ENCODE peak calls at places on chromosome 1, in eight cellular contexts. N is upper lobe of left lung, B is body of pancreas, K is IMR-90, T is GM12878, Q is right lobe of liver, P is A549, S is stomach. E is an unnamed sample.

GRCh38 chr1:3156936-3157335 is 87.9 kb downstream of the PRDM16 start:
- DNase-seq in N (no peak), B (no peak), K (no peak), T (no peak), Q (no peak), P (no peak), S (no peak), E (no peak)

GRCh38 chr1:180186831-180187230 is 32.2 kb downstream of the QSOX1 start:
- DNase-seq in N (no peak), B (no peak), K (no peak), T (no peak), Q (no peak), P (no peak), S (no peak), E (no peak)

GRCh38 chr1:33383974-33384767 is 46.7 kb downstream of the PHC2 start:
- DNase-seq in N (no peak), B (no peak), K (peak), T (no peak), Q (no peak), P (no peak), S (no peak), E (no peak)

GRCh38 chr1:180195916-180196315 is 34.1 kb upstream of the LHX4 start:
- DNase-seq in N (no peak), B (no peak), K (no peak), T (no peak), Q (no peak), P (no peak), S (no peak), E (no peak)

GRCh38 chr1:63774617-63775417 is 1.0 kb downstream of the ROR1 start:
- DNase-seq in N (no peak), B (peak), K (peak), T (no peak), Q (peak), P (peak), S (peak), E (no peak)

GRCh38 chr1:67040405-67040804 is 13.5 kb downstream of the SLC35D1 start:
- DNase-seq in N (no peak), B (no peak), K (no peak), T (no peak), Q (no peak), P (no peak), S (no peak), E (no peak)

GRCh38 chr1:212189352-212189738 is 95.9 kb upstream of the PPP2R5A start:
- DNase-seq in N (no peak), B (no peak), K (no peak), T (no peak), Q (no peak), P (no peak), S (no peak), E (no peak)

GRCh38 chr1:15295676-15296075 is 48.7 kb downstream of the FHAD1 start:
- DNase-seq in N (no peak), B (no peak), K (peak), T (no peak), Q (no peak), P (no peak), S (no peak), E (no peak)

GRCh38 chr1:3671371-3672180 is 19.3 kb downstream of the TP73 start:
- DNase-seq in N (no peak), B (peak), K (no peak), T (no peak), Q (peak), P (no peak), S (no peak), E (no peak)

GRCh38 chr1:174626031-174627020 is 178.6 kb downstream of the GPR52 start:
- DNase-seq in N (no peak), B (no peak), K (peak), T (no peak), Q (no peak), P (no peak), S (no peak), E (no peak)

GRCh38 chr1:73886721-73887120 is 311.3 kb downstream of the LRRIQ3 start:
- DNase-seq in N (no peak), B (no peak), K (no peak), T (no peak), Q (no peak), P (no peak), S (no peak), E (no peak)

GRCh38 chr1:196651637-196652215 is at the start of gene CFH:
- DNase-seq in N (no peak), B (no peak), K (peak), T (no peak), Q (no peak), P (no peak), S (no peak), E (no peak)

GRCh38 chr1:177383715-177384114 is 213.0 kb downstream of the BRINP2 start:
- DNase-seq in N (no peak), B (no peak), K (no peak), T (no peak), Q (no peak), P (no peak), S (no peak), E (no peak)

GRCh38 chr1:196481616-196482015 is 126.6 kb downstream of the KCNT2 start:
- DNase-seq in N (no peak), B (no peak), K (peak), T (no peak), Q (no peak), P (no peak), S (no peak), E (no peak)

DNA sequence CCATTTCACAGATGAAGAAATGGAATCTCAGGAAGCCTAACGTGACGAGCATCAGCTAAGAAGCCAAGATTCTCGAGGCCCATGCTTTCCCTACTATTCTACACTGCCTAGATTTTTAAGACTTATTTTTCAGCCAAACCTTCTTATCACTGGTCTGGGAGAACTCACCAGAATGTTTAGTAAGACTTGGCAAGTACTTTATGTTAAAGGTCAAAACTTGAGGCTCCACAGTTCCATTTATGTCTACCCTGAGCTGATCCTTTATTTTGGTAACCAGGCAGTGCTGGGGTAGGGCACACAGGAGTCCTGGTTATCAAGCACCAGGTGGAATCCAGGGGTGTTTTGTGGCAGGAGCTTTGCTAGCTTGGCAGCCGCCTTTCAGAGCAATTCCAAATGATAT is 16.8 kb downstream of the PLXNA2 start:
- DNase-seq in N (no peak), B (no peak), K (no peak), T (no peak), Q (no peak), P (no peak), S (no peak), E (no peak)
- H3K27ac ChIP-seq in N (peak), B (no peak), K (no peak), T (no peak), Q (no peak), P (no peak), S (peak), E (no peak)

DNA sequence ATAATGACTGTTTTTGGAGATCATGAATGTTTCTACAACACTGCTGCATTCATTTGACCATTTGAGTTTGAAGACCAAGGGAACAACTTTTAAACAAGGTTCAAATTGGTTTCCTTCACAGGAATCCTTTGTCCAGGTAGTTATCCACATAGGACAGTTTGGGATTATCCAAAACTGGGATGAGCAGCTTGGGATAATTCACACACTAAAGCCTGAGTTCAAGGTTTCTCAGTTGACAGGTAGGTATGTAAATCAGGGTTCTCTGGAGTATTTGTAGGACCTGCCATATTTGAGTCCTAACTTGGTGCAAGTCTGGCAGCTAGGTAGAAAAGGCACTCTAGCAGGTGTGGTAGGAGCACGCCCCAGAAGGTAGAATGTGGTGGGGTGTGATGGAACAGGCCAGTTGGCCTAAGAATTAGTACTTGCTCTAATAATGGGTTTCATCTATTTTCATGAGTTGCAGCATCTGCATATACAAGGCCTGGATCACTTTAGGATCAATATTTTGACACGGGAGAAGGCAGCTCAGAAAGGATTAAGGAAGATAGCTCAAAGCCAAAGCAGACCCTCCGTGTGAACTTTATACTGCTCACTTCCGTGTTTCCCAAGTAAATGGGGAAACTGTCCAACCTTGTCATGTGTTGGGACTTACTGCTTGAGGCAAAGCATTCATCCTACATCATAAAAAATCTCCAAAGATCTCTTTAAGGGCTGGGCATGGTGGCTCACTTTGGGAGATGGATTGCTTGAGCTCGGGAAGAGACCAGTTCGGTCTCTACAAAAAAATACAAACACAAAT is 14.1 kb upstream of the RAB42 start:
- DNase-seq in N (no peak), B (no peak), K (no peak), T (no peak), Q (no peak), P (no peak), S (no peak), E (no peak)
- TF ChIP-seq POLR2A in N (no peak), B (no peak), K (no peak), T (peak), Q (no peak), P (no peak), S (no peak), E (no peak)

GRCh38 chr1:167937709-167938010 is 788 bp upstream of the MPC2 start:
- DNase-seq in N (no peak), B (no peak), K (no peak), T (no peak), Q (no peak), P (no peak), S (no peak), E (no peak)

GRCh38 chr1:167936930-167937708 is at the start of gene MPC2:
- DNase-seq in N (peak), B (peak), K (peak), T (no peak), Q (peak), P (peak), S (peak), E (peak)

GRCh38 chr1:167936068-167936929 is at the start of gene DCAF6:
- DNase-seq in N (peak), B (peak), K (peak), T (peak), Q (peak), P (peak), S (peak), E (peak)

GRCh38 chr1:167940264-167940663 is 3.4 kb upstream of the MPC2 start:
- DNase-seq in N (no peak), B (no peak), K (no peak), T (no peak), Q (no peak), P (no peak), S (no peak), E (no peak)

GRCh38 chr1:167938083-167938482 is 1.2 kb upstream of the MPC2 start:
- DNase-seq in N (no peak), B (no peak), K (no peak), T (no peak), Q (no peak), P (no peak), S (no peak), E (no peak)
- H3K27ac ChIP-seq in N (peak), B (no peak), K (no peak), T (peak), Q (peak), P (peak), S (peak), E (peak)

GRCh38 chr1:160124709-160125478 is 9.3 kb downstream of the ATP1A2 start:
- DNase-seq in N (peak), B (peak), K (peak), T (no peak), Q (no peak), P (peak), S (no peak), E (no peak)
- TF ChIP-seq POLR2A in N (no peak), B (no peak), K (no peak), T (no peak), Q (no peak), P (no peak), S (no peak), E (no peak)

E was measured in breast epithelium.